ENCODE peak calls at places on chromosomes 3 and 15, in five cellular contexts. P is mammary epithelial cell, G is foreskin fibroblast, J is stomach, U is esophagus squamous epithelium. N is an unnamed sample.

GRCh38 chr15:88449581-88449980 is 17.6 kb downstream of the MRPL46 start:
- DNase-seq in J (no peak), U (no peak), G (no peak), P (no peak), N (no peak)

GRCh38 chr15:80595391-80595790 is 99.7 kb upstream of the ABHD17C start:
- DNase-seq in U (no peak), P (no peak), J (peak), G (no peak), N (no peak)

GRCh38 chr15:74022706-74023470 is 28.4 kb downstream of the PML start:
- DNase-seq in P (no peak), U (no peak), J (peak), G (no peak), N (no peak)

GRCh38 chr3:134369861-134370596 is 4.2 kb downstream of the AMOTL2 start:
- DNase-seq in J (no peak), G (no peak), P (no peak), U (no peak), N (peak)

GRCh38 chr3:189267981-189268613 is 96.3 kb downstream of the TPRG1 start:
- DNase-seq in J (no peak), P (peak), U (no peak), G (no peak), N (peak)

GRCh38 chr3:187223799-187224198 is 26.5 kb downstream of the RTP1 start:
- DNase-seq in J (no peak), G (no peak), U (no peak), P (peak), N (no peak)

GRCh38 chr3:23356923-23357322 is 153.8 kb downstream of the UBE2E2 start:
- DNase-seq in J (no peak), G (no peak), U (no peak), P (no peak), N (no peak)

GRCh38 chr3:129398803-129399144 is 29.7 kb downstream of the EFCAB12 start:
- DNase-seq in G (no peak), J (peak), U (no peak), P (peak), N (peak)

GRCh38 chr15:68204776-68205557 is at the start of gene CALML4:
- DNase-seq in J (peak), P (no peak), U (no peak), G (no peak), N (peak)

GRCh38 chr3:129106320-129106719 is 15.3 kb downstream of the RAB43 start:
- DNase-seq in P (no peak), G (no peak), J (no peak), U (no peak), N (no peak)

GRCh38 chr3:150738688-150739087 is 24.3 kb downstream of the SIAH2 start:
- DNase-seq in U (no peak), G (no peak), J (no peak), P (no peak), N (no peak)

GRCh38 chr3:149340310-149340933 is 7.0 kb upstream of the TM4SF18 start:
- DNase-seq in U (no peak), P (peak), G (peak), J (no peak), N (peak)
- H3K4me3 ChIP-seq in U (no peak), P (no peak), G (no peak), J (no peak), N (no peak)

GRCh38 chr3:99928758-99929408 is 111.2 kb downstream of the CMSS1 start:
- DNase-seq in P (no peak), J (no peak), G (no peak), U (no peak), N (no peak)
- TF ChIP-seq CTCF in P (no peak), J (no peak), G (no peak), U (no peak), N (no peak)

DNA sequence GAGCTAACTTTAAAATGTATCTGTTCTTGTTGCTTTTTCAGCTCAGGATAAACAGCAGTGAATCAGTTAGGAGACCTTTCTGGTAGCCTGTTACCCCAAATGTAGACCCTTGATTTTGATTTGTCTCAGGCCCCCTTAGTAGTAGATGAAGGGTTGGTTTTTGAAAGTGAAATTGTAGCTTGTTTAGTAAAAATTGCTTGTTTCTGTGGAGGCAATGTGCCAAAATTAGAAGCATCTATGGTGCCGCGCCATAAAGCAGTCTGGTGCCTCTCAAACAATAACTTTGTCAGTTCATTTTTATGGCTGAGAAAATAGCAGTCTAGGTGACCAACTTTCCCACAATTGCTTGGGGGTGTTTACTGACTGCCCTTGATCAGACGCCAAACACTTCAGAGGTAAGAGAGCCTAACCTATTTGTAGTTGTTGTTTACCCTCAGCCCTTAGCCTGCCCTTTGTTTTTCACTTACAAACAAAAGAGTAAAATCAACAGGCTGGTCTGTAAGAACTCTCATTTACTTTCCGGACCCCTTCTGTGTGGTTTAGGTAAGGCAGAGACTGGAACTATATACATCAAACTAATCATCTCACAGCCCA is 174.5 kb downstream of the FNDC3B start:
- DNase-seq in G (no peak), U (no peak), J (no peak), P (no peak), N (no peak)
- H3K4me3 ChIP-seq in G (no peak), U (no peak), J (no peak), P (no peak), N (no peak)

GRCh38 chr15:69604050-69604378 is 151.4 kb downstream of the RPLP1 start:
- DNase-seq in P (peak), U (no peak), G (no peak), J (peak), N (no peak)
- TF ChIP-seq CTCF in P (peak), U (peak), G (no peak), J (peak), N (no peak)

GRCh38 chr15:98896002-98896721 is 111.4 kb downstream of the PGPEP1L start:
- DNase-seq in J (no peak), G (no peak), P (peak), U (no peak), N (peak)
- H3K4me3 ChIP-seq in J (no peak), G (no peak), P (no peak), U (no peak), N (no peak)

GRCh38 chr15:45454825-45455224 is 67.7 kb downstream of the SLC30A4 start:
- DNase-seq in P (peak), U (no peak), J (peak), G (peak), N (peak)

GRCh38 chr15:45457215-45457614 is 65.3 kb downstream of the SLC30A4 start:
- DNase-seq in G (no peak), J (no peak), U (no peak), P (peak), N (no peak)

GRCh38 chr15:45457641-45458539 is 64.7 kb downstream of the SLC30A4 start:
- DNase-seq in P (peak), G (peak), U (peak), J (peak), N (peak)

GRCh38 chr15:45456212-45457106 is 66.1 kb downstream of the SLC30A4 start:
- DNase-seq in G (peak), J (peak), P (peak), U (peak), N (peak)

DNA sequence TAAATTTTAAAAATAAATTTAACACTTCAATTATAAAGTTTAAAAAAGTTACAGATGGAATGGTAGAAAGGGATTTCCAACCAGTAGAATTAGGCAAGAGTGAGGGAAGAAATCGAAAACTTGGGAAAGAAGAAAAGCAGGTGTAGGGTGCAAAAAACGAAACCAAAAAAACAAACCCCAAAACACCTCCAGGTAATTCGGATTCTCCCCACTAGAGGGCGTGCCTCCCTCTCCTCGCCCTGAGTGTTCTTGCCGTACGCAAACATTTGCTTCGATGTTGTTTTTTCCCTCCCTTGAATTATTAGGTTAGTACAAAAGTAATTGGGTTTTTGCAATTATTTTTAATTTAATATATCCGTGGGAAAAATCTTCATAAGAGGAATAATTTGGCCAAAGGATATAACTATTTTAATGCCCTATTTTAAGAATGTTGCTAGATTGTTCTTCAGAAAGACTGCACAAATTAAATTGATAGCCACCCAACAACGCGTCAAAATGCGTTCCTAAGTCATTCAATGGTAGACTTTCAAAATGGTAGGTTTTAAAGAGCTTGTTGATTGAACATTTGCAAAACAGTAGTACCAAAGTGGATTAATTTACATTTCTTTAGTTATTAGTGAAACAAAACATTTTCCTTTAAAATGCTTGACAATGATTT is 63.7 kb downstream of the SLC30A4 start:
- DNase-seq in U (no peak), J (peak), G (no peak), P (peak), N (peak)
- TF ChIP-seq CTCF in U (peak), J (peak), G (peak), P (peak), N (peak)